ENCODE peak calls at places on chromosomes 2 and 18, in seven cellular contexts. X is colonic mucosa; E is gastrocnemius medialis; J is AG04450; K is kidney epithelial cell; H is thyroid gland; N is CD8-positive, alpha-beta T cell. W is an unnamed sample.

GRCh38 chr18:53219853-53220252 is 879.9 kb downstream of the DCC start:
- DNase-seq in H (no peak), E (no peak), X (no peak), J (no peak), K (no peak), N (no peak), W (no peak)

GRCh38 chr2:238427435-238428162 is 872 bp downstream of the ASB1 start:
- DNase-seq in J (no peak), K (no peak), H (no peak), X (no peak), N (no peak), E (no peak), W (no peak)

GRCh38 chr2:111975053-111975552 is 76.7 kb downstream of the MERTK start:
- DNase-seq in X (no peak), K (peak; percentile 99), N (no peak), J (peak; percentile 64), E (no peak), H (peak; percentile 5), W (no peak)

GRCh38 chr18:3441290-3441689 is 8.7 kb upstream of the TGIF1 start:
- DNase-seq in X (peak; percentile 25), J (no peak), E (no peak), N (no peak), K (no peak), H (peak; percentile 61), W (no peak)

GRCh38 chr18:57107141-57107832 is 39.6 kb upstream of the BOD1L2 start:
- DNase-seq in N (no peak), H (peak; percentile 4), X (no peak), K (no peak), J (peak; percentile 2), E (no peak), W (no peak)

GRCh38 chr2:2613279-2614199 is 282.5 kb upstream of the MYT1L start:
- DNase-seq in K (peak; percentile 88), N (peak; percentile 69), H (peak; percentile 95), X (peak; percentile 83), J (peak; percentile 52), E (peak; percentile 90), W (peak; percentile 80)

GRCh38 chr2:84177733-84178132 is 281.3 kb downstream of the SUCLG1 start:
- DNase-seq in E (no peak), H (no peak), K (no peak), J (no peak), N (no peak), X (no peak), W (no peak)

GRCh38 chr2:101311390-101312019 is 3.0 kb upstream of the RNF149 start:
- DNase-seq in K (no peak), X (no peak), J (no peak), N (no peak), H (no peak), E (no peak), W (no peak)

GRCh38 chr2:230660294-230661060 is 52.2 kb upstream of the CAB39 start:
- DNase-seq in N (no peak), H (no peak), K (no peak), X (peak; percentile 53), E (peak; percentile 80), J (no peak), W (no peak)
- TF ChIP-seq CTCF in N (no peak), H (no peak), K (no peak), X (no peak), E (no peak), J (no peak), W (no peak)

DNA sequence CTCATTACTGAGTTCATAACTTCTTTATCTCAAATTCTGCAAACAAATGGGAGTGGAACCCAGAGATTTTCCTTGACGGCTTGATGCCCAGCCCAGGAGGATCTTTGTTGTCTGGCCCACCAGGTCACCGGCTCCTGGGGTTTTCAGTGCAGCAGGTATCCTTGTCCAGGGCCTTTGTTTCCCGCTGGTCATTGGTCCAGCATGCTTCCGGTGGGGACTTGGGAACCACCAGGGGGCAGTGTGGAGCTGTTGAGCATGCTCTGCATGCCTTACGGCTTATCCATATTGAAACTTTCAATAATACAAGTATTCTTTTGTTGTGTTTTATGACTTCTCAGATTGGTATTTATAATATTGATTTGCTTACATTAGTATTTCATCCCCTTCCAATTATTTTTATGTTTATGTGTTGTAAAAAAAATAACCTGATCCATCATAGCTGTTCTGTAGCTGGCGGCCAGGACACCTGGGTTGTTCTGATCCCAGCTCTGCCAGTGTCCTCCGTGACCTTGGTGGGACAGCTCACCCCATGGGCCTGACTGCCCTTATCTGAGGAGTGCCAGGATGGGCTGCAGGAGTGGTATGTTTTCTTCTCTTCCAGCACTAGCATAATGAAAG is 61.3 kb downstream of the TGOLN2 start:
- DNase-seq in X (peak; percentile 88), K (no peak), H (peak; percentile 67), J (no peak), E (peak; percentile 36), N (peak; percentile 31), W (peak; percentile 45)
- TF ChIP-seq CTCF in X (peak; percentile 88), K (peak; percentile 80), H (peak; percentile 51), J (peak; percentile 82), E (peak; percentile 90), N (peak; percentile 89), W (peak; percentile 77)

DNA sequence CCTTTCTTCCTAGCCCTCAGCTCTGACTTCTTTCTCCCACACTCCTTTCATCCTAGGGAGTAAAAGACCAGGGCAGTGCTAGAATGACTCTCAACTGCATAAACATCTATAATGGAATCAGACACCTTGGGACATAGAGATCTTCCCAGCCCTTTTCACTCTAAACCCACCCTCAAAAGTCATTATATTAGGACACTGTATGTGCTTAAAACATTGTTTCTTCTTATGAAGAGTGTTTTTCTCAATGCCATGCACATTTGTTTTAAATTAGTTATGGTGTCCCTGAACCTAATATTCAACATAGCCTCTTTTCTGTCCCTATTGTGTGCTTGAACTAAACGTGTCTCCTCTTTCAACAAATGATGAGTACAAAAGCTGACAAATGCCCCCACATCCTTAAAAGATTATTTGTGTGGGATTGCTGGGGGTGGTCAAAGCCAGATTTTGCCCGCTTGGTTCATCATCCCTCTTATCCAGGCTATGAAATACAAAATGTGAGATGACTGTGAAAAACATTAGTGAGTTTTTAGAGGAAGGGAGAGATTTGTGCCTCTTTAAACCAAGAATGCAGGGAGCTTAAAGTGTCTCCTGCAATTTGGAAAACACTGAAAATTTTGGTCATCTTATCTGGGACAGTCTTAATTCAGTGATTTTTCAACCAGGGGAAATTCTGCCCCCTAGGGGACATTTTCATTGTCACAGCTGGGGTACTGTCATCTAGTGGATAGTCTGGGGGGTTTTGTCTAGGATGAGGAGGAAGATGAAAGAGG is 29.0 kb downstream of the SERPINB5 start:
- DNase-seq in H (no peak), N (no peak), X (peak; percentile 54), K (no peak), J (no peak), E (no peak), W (no peak)
- TF ChIP-seq CTCF in H (no peak), N (peak; percentile 16), X (peak; percentile 54), K (peak; percentile 58), J (peak; percentile 60), E (peak; percentile 34), W (peak; percentile 58)

GRCh38 chr18:79933765-79934164 is 17.7 kb downstream of the SLC66A2 start:
- DNase-seq in K (no peak), J (no peak), E (no peak), H (no peak), N (no peak), X (peak; percentile 76), W (no peak)
- TF ChIP-seq CTCF in K (no peak), J (no peak), E (no peak), H (no peak), N (no peak), X (no peak), W (no peak)

GRCh38 chr2:151978709-151979108 is 120.1 kb downstream of the CACNB4 start:
- DNase-seq in E (no peak), X (no peak), H (peak; percentile 83), J (no peak), N (no peak), K (no peak), W (no peak)

GRCh38 chr2:151976945-151977353 is 121.9 kb downstream of the CACNB4 start:
- DNase-seq in X (no peak), H (no peak), J (no peak), E (no peak), N (no peak), K (no peak), W (no peak)

GRCh38 chr2:151977631-151978030 is 121.2 kb downstream of the CACNB4 start:
- DNase-seq in N (no peak), H (no peak), K (no peak), J (no peak), X (no peak), E (no peak), W (no peak)

GRCh38 chr2:151981886-151982285 is 117.0 kb downstream of the CACNB4 start:
- DNase-seq in J (no peak), X (no peak), K (no peak), H (no peak), N (no peak), E (no peak), W (no peak)

DNA sequence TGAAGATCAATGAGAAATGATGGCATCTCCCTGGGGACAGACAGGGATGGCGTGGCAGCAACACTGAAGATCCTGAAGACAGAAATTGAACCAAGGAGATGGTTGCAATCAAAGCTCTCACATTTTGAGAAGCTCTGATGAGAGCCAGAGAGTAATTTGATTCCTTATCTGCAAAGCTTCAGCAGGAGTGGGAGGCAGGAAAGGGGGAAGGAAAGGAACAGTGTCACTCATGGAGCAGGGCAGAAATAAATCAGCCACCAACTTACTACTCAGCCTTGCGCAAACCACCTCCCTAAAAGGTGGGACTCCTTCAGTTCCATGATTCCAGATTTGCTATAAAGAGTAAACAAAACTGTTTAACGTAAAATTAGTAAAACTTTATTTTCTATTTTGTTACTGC is 119.2 kb downstream of the CACNB4 start:
- DNase-seq in E (no peak), X (no peak), K (no peak), H (no peak), N (no peak), J (no peak), W (no peak)
- TF ChIP-seq CTCF in E (no peak), X (no peak), K (no peak), H (no peak), N (no peak), J (no peak), W (no peak)

GRCh38 chr18:48974304-48975220 is 23.8 kb upstream of the SMAD7 start:
- DNase-seq in K (no peak), N (no peak), H (peak; percentile 44), J (no peak), E (no peak), X (no peak), W (no peak)
- TF ChIP-seq CTCF in K (peak; percentile 27), N (no peak), H (no peak), J (no peak), E (peak; percentile 23), X (no peak), W (no peak)

GRCh38 chr18:39340418-39340817 is 1774.8 kb upstream of the CELF4 start:
- DNase-seq in X (no peak), J (no peak), E (no peak), N (no peak), H (no peak), K (no peak), W (no peak)
- TF ChIP-seq CTCF in X (no peak), J (no peak), E (no peak), N (no peak), H (no peak), K (no peak), W (no peak)